ENCODE peak calls at places on chromosome 18, in six cellular contexts. Z is IMR-90, C is nephron progenitor cell, Q is GM13977, V is mammary epithelial cell, O is endodermal cell. J is an unnamed sample.
A peak's percentile ranks its signal among the peaks of the same experiment; 100 is the strongest.

GRCh38 chr18:37673196-37673595 is 107.6 kb upstream of the CELF4 start:
- DNase-seq in Z (no peak), C (no peak), Q (no peak), V (no peak), O (no peak), J (no peak)

GRCh38 chr18:58393295-58393694 is 235.6 kb downstream of the ALPK2 start:
- DNase-seq in Z (no peak), C (no peak), Q (no peak), V (no peak), O (peak; percentile 12), J (no peak)

GRCh38 chr18:79388043-79388442 is 7.7 kb upstream of the NFATC1 start:
- DNase-seq in Z (no peak), C (no peak), Q (peak; percentile 20), V (no peak), O (peak; percentile 36), J (no peak)

GRCh38 chr18:70310560-70311320 is 21.9 kb downstream of the SOCS6 start:
- DNase-seq in Z (no peak), C (no peak), Q (no peak), V (no peak), O (no peak), J (no peak)

GRCh38 chr18:63992751-63993150 is 22.9 kb downstream of the SERPINB8 start:
- DNase-seq in Z (no peak), C (no peak), Q (no peak), V (no peak), O (peak; percentile 50), J (no peak)

GRCh38 chr18:53698907-53699306 is 525.6 kb downstream of the MBD2 start:
- DNase-seq in Z (no peak), C (peak; percentile 41), Q (peak; percentile 29), V (peak; percentile 17), O (peak; percentile 73), J (peak; percentile 63)

GRCh38 chr18:9735879-9736278 is 27.8 kb downstream of the RAB31 start:
- DNase-seq in Z (no peak), C (no peak), Q (no peak), V (no peak), O (no peak), J (no peak)

GRCh38 chr18:36297419-36298112 is at the start of gene FHOD3:
- DNase-seq in Z (peak; percentile 49), C (peak; percentile 87), Q (peak; percentile 92), V (peak; percentile 52), O (peak; percentile 92), J (peak; percentile 54)

GRCh38 chr18:41906528-41907256 is 48.3 kb upstream of the PIK3C3 start:
- DNase-seq in Z (peak; percentile 69), C (peak; percentile 13), Q (peak; percentile 60), V (peak; percentile 35), O (no peak), J (peak; percentile 49)

GRCh38 chr18:48949051-48949605 is 1.6 kb downstream of the SMAD7 start:
- DNase-seq in Z (no peak), C (no peak), Q (peak; percentile 78), V (peak; percentile 44), O (no peak), J (peak; percentile 57)

GRCh38 chr18:2997846-2998599 is 14.9 kb downstream of the LPIN2 start:
- DNase-seq in Z (no peak), C (no peak), Q (no peak), V (no peak), O (no peak), J (peak; percentile 24)

GRCh38 chr18:2992995-2993877 is 19.7 kb downstream of the LPIN2 start:
- DNase-seq in Z (no peak), C (no peak), Q (no peak), V (no peak), O (no peak), J (no peak)

GRCh38 chr18:2997429-2997828 is 15.5 kb downstream of the LPIN2 start:
- DNase-seq in Z (no peak), C (no peak), Q (no peak), V (no peak), O (no peak), J (no peak)

GRCh38 chr18:2994190-2994589 is 18.8 kb downstream of the LPIN2 start:
- DNase-seq in Z (no peak), C (no peak), Q (no peak), V (no peak), O (no peak), J (no peak)

DNA sequence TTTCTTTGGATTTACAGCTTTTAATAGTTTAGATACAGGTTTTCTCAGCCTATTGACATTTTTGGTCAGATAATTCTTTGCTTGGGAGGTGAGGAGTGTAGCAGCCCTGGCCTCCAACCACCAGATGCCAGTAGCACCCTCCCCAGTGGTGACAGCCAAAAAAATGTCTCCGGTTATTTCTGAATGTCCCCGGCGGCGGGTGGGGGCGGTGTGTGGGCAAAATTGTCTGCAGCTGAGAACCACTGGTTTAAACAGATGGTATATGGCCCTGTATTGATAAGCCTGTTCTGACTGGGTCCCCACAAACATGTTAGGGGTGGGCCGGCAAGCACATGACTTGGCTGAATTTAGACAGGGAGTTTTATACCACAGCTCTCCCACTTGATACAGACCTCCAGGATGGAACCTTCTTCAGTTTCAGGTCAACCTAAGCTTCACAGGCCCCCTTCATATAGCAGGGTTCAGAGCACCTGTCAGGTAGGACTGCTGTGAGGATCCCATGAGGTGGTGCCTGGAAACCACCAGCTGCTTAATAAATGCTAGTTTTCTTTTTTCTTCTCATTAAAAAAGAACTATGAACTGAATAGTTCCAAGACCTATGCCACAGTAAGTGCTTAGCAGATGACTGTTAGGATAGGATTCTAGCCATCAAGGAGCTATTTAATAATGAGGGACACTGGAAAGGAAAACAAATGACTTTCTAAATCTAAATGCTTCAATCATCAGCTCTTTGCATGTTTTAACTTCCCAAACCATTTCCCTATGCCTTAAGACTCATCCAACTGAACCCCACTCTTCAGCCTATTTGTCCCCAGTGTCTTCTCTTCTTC is 18.1 kb downstream of the LPIN2 start:
- DNase-seq in Z (no peak), C (no peak), Q (peak; percentile 66), V (no peak), O (peak; percentile 73), J (no peak)
- TF ChIP-seq CTCF in Z (peak; percentile 19), C (no peak), Q (peak; percentile 76), V (peak; percentile 25), O (peak; percentile 69), J (no peak)

GRCh38 chr18:76668119-76668518 is 154.2 kb upstream of the ZNF236 start:
- DNase-seq in Z (no peak), C (no peak), Q (no peak), V (no peak), O (no peak), J (no peak)
- TF ChIP-seq CTCF in Z (no peak), C (no peak), Q (no peak), V (no peak), O (no peak), J (no peak)

GRCh38 chr18:12751503-12751884 is 48.7 kb downstream of the PSMG2 start:
- DNase-seq in Z (no peak), C (no peak), Q (peak; percentile 9), V (no peak), O (no peak), J (no peak)
- TF ChIP-seq CTCF in Z (no peak), C (no peak), Q (no peak), V (no peak), O (no peak), J (no peak)

GRCh38 chr18:47283476-47283875 is 32.0 kb upstream of the SKOR2 start:
- DNase-seq in Z (peak; percentile 33), C (no peak), Q (no peak), V (no peak), O (peak; percentile 69), J (peak; percentile 63)
- TF ChIP-seq CTCF in Z (peak; percentile 53), C (peak; percentile 48), Q (peak; percentile 32), V (peak; percentile 40), O (peak; percentile 78), J (peak; percentile 36)

GRCh38 chr18:66553824-66554223 is 50.1 kb downstream of the CDH19 start:
- DNase-seq in Z (no peak), C (no peak), Q (no peak), V (peak; percentile 37), O (no peak), J (peak; percentile 25)

GRCh38 chr18:66548747-66549146 is 55.1 kb downstream of the CDH19 start:
- DNase-seq in Z (no peak), C (no peak), Q (peak; percentile 11), V (no peak), O (peak; percentile 44), J (no peak)
- TF ChIP-seq CTCF in Z (no peak), C (peak; percentile 39), Q (peak; percentile 50), V (no peak), O (peak; percentile 87), J (no peak)

GRCh38 chr18:57052173-57052572 is 94.7 kb upstream of the BOD1L2 start:
- DNase-seq in Z (no peak), C (no peak), Q (peak; percentile 50), V (no peak), O (no peak), J (no peak)
- TF ChIP-seq CTCF in Z (no peak), C (no peak), Q (peak; percentile 50), V (peak; percentile 30), O (peak; percentile 18), J (no peak)

DNA sequence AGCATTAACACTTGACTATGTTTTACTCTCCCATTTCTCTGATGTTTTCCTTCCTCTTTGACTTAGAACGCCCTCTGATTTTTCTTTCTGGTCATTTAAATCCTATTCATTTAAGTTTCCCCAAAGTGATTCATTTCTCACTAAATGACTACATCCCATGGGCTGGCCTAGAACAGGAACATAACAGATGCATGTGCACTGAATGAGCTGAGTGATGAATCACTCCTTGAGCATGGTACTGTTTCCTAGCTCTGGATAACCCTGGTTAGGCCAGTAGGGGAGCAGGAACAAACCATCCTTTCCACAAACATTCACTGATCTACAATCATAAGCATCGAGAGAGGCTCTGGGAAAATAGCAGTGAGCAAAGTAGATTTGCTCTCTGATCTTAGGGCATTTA is 221.9 kb upstream of the SETBP1 start:
- DNase-seq in Z (peak; percentile 32), C (no peak), Q (no peak), V (peak; percentile 91), O (no peak), J (peak; percentile 50)
- TF ChIP-seq CTCF in Z (no peak), C (no peak), Q (no peak), V (peak; percentile 39), O (peak; percentile 23), J (peak; percentile 5)

GRCh38 chr18:22816266-22817176 is 116.6 kb upstream of the RBBP8 start:
- DNase-seq in Z (no peak), C (no peak), Q (no peak), V (no peak), O (no peak), J (peak; percentile 28)

GRCh38 chr18:22814329-22814703 is 118.8 kb upstream of the RBBP8 start:
- DNase-seq in Z (no peak), C (no peak), Q (no peak), V (no peak), O (no peak), J (no peak)

GRCh38 chr18:22817844-22818243 is 115.3 kb upstream of the RBBP8 start:
- DNase-seq in Z (peak; percentile 52), C (no peak), Q (no peak), V (peak; percentile 60), O (no peak), J (peak; percentile 54)

GRCh38 chr18:22813648-22814328 is 119.3 kb upstream of the RBBP8 start:
- DNase-seq in Z (peak; percentile 65), C (no peak), Q (peak; percentile 33), V (peak; percentile 60), O (no peak), J (peak; percentile 73)
- TF ChIP-seq CTCF in Z (peak; percentile 85), C (peak; percentile 51), Q (peak; percentile 60), V (peak; percentile 77), O (peak; percentile 84), J (peak; percentile 71)

GRCh38 chr18:6732952-6733351 is 3.4 kb downstream of the ARHGAP28 start:
- DNase-seq in Z (no peak), C (no peak), Q (no peak), V (no peak), O (no peak), J (no peak)
- TF ChIP-seq CTCF in Z (no peak), C (no peak), Q (no peak), V (peak; percentile 19), O (peak; percentile 69), J (no peak)

J was measured in MCF 10A.